ENCODE peak calls at places on chromosomes 13 and 19, in eight cellular contexts. B is K562, C is HCT116, N is WTC11, L is A549, J is HepG2, F is GM12878, X is endothelial cell of umbilical vein. A is an unnamed sample.

GRCh38 chr19:6066661-6067646 is 43.3 kb downstream of the RFX2 start:
- DNase-seq in B (peak), C (no peak), N (peak), L (peak), J (peak), F (no peak), X (peak), A (peak)

GRCh38 chr19:17794731-17795494 is at the start of gene B3GNT3:
- DNase-seq in B (peak), C (peak), N (peak), L (peak), J (peak), F (no peak), X (no peak), A (no peak)

GRCh38 chr13:63435668-63436275 is 2020.1 kb upstream of the PCDH20 start:
- DNase-seq in B (no peak), C (peak), N (no peak), L (no peak), J (no peak), F (no peak), X (peak), A (peak)

GRCh38 chr19:38224014-38224862 is at the start of gene DPF1:
- DNase-seq in B (peak), C (peak), N (peak), L (peak), J (peak), F (peak), X (peak), A (peak)

GRCh38 chr19:17495639-17496265 is 15.7 kb upstream of the PGLS start:
- DNase-seq in B (no peak), C (no peak), N (no peak), L (no peak), J (no peak), F (no peak), X (no peak), A (no peak)

GRCh38 chr13:113857531-113858195 is 6.2 kb downstream of the GAS6 start:
- DNase-seq in B (no peak), C (no peak), N (no peak), L (no peak), J (no peak), F (no peak), X (no peak), A (no peak)

GRCh38 chr13:79384022-79384610 is 21.9 kb downstream of the RBM26 start:
- DNase-seq in B (no peak), C (no peak), N (no peak), L (no peak), J (peak), F (no peak), X (no peak), A (peak)

GRCh38 chr19:14561832-14562351 is 10.0 kb downstream of the NDUFB7 start:
- DNase-seq in B (no peak), C (no peak), N (no peak), L (no peak), J (no peak), F (no peak), X (no peak), A (peak)

GRCh38 chr19:58047672-58048071 is 11.4 kb upstream of the ZNF135 start:
- DNase-seq in B (no peak), C (no peak), N (no peak), L (no peak), J (no peak), F (no peak), X (no peak), A (no peak)

GRCh38 chr13:85312071-85312470 is 487.1 kb downstream of the SLITRK6 start:
- DNase-seq in B (no peak), C (no peak), N (no peak), L (no peak), J (no peak), F (no peak), X (no peak), A (no peak)

GRCh38 chr13:101917833-101918755 is 465.6 kb downstream of the ITGBL1 start:
- DNase-seq in B (no peak), C (no peak), N (peak), L (no peak), J (no peak), F (no peak), X (no peak), A (no peak)

GRCh38 chr19:7756258-7756657 is 6.8 kb upstream of the CLEC4M start:
- DNase-seq in B (no peak), C (no peak), N (no peak), L (no peak), J (no peak), F (no peak), X (no peak), A (no peak)

GRCh38 chr19:1763648-1764292 is 10.5 kb downstream of the ONECUT3 start:
- DNase-seq in B (no peak), C (no peak), N (no peak), L (no peak), J (no peak), F (no peak), X (no peak), A (peak)

GRCh38 chr13:110503037-110503901 is 58.3 kb downstream of the RAB20 start:
- DNase-seq in B (peak), C (no peak), N (no peak), L (no peak), J (no peak), F (no peak), X (no peak), A (peak)

GRCh38 chr19:51503428-51503827 is 1.8 kb upstream of the SIGLEC12 start:
- DNase-seq in B (no peak), C (no peak), N (no peak), L (no peak), J (no peak), F (no peak), X (no peak), A (peak)

GRCh38 chr13:113732176-113732960 is 26.7 kb upstream of the TMEM255B start:
- DNase-seq in B (no peak), C (no peak), N (no peak), L (no peak), J (no peak), F (no peak), X (no peak), A (peak)

GRCh38 chr19:5932146-5932545 is 18.1 kb downstream of the CAPS start:
- DNase-seq in B (no peak), C (no peak), N (no peak), L (no peak), J (no peak), F (no peak), X (no peak), A (no peak)

GRCh38 chr13:44003481-44003880 is 123.8 kb downstream of the LACC1 start:
- DNase-seq in B (no peak), C (no peak), N (no peak), L (no peak), J (no peak), F (no peak), X (no peak), A (no peak)
- TF ChIP-seq MAX in B (no peak), C (no peak), N (no peak), L (no peak), J (no peak), F (no peak), X (no peak), A (no peak)

GRCh38 chr19:30228726-30229523 is 143.3 kb upstream of the ZNF536 start:
- DNase-seq in B (no peak), C (no peak), N (no peak), L (no peak), J (no peak), F (no peak), X (no peak), A (no peak)

GRCh38 chr19:30228113-30228725 is 144.0 kb upstream of the ZNF536 start:
- DNase-seq in B (no peak), C (no peak), N (peak), L (no peak), J (no peak), F (no peak), X (no peak), A (no peak)

GRCh38 chr19:30226464-30227070 is 145.6 kb upstream of the ZNF536 start:
- DNase-seq in B (no peak), C (no peak), N (peak), L (peak), J (no peak), F (no peak), X (no peak), A (no peak)

GRCh38 chr19:30227071-30227621 is 145.0 kb upstream of the ZNF536 start:
- DNase-seq in B (no peak), C (no peak), N (peak), L (peak), J (no peak), F (no peak), X (peak), A (no peak)

DNA sequence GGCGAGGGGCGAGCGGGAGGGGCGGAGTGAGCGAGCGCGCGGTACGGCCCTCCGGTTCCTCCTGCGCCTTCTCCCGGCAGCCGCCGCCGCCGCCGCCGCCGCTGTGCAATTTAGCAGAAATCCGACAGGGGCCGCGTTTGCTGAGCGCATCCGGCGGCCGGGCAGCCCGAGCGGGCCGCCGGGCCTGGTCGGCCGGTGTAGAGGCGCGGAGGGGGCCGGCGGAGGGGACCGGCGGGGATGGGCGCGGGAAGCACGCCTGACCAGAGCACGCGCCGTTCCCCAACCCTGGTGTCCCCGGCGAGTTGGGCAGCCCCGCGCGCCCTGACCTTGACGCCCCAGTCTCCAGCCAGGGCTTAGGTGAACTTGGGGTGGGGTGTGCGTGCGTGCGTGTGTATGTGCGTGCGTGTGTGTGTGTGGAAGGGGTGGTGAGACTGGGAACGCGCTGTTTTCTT is 144.5 kb upstream of the ZNF536 start:
- DNase-seq in B (peak), C (peak), N (peak), L (peak), J (peak), F (no peak), X (peak), A (peak)
- TF ChIP-seq MAX in B (no peak), C (no peak), N (no peak), L (no peak), J (no peak), F (no peak), X (no peak), A (no peak)

DNA sequence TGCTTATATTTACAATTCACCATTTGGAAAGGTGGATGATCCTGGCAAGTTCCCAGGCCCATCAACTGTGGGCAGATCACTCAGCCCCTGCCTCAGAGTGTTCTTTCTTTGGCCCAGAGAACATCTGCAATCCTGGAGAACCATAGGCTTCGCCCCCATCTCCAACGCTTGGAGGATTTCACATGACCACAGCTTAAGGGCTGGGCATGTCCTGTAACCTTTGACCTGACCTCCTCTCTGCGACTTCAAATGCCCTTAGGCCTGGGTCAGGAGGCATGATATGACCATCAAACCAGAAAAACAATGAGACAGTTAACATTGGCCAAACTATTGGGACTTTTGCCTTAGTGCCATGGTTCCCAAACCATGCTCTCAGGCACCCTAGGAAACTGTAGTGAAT is 7.2 kb upstream of the MBNL2 start:
- DNase-seq in B (no peak), C (no peak), N (no peak), L (no peak), J (no peak), F (no peak), X (no peak), A (no peak)
- TF ChIP-seq MAX in B (no peak), C (no peak), N (no peak), L (no peak), J (no peak), F (no peak), X (no peak), A (no peak)

GRCh38 chr13:31050486-31051400 is 111.0 kb downstream of the HSPH1 start:
- DNase-seq in B (peak), C (no peak), N (no peak), L (no peak), J (no peak), F (no peak), X (no peak), A (no peak)
- TF ChIP-seq MAX in B (no peak), C (no peak), N (no peak), L (no peak), J (no peak), F (no peak), X (no peak), A (peak)

A was measured in NB4.